ENCODE peak calls at places on chromosomes 7 and 10, in ten cellular contexts. U is stimulated activated naive CD8-positive, alpha-beta T cell treated with anti-CD3 and anti-CD28 coated beads, Interleukin-15, amount 100 ng/mL, for 72 hours; F is NCI-H2029 treated with DMSO at 0.1 percent for 48 hours; D is aorta; I is Caki2; N is retina; V is iPS-NIHi11; A is small intestine; J is IMR-90; M is stimulated activated CD4-positive, alpha-beta T cell treated with anti-CD3 and anti-CD28 coated beads, Interleukin-15, amount 100 ng/mL, for 24 hours. G is an unnamed sample.

GRCh38 chr7:52431082-52431815 is 604.2 kb upstream of the POM121L12 start:
- DNase-seq in U (no peak), F (no peak), D (no peak), I (no peak), N (no peak), V (no peak), A (no peak), J (no peak), M (no peak), G (no peak)

GRCh38 chr10:131775444-131775832 is 125.4 kb upstream of the PPP2R2D start:
- DNase-seq in U (no peak), F (no peak), D (no peak), I (no peak), N (peak; percentile 65), V (no peak), A (no peak), J (no peak), M (no peak), G (no peak)

GRCh38 chr7:138837627-138838026 is 39.6 kb upstream of the ATP6V0A4 start:
- DNase-seq in U (no peak), F (peak; percentile 94), D (no peak), I (no peak), N (no peak), V (no peak), A (no peak), J (peak; percentile 1), M (no peak), G (no peak)

GRCh38 chr7:120168066-120168465 is 104.9 kb upstream of the KCND2 start:
- DNase-seq in U (no peak), F (no peak), D (no peak), I (no peak), N (no peak), V (no peak), A (no peak), J (peak; percentile 62), M (no peak), G (no peak)

GRCh38 chr10:85420501-85421191 is 945.9 kb downstream of the GRID1 start:
- DNase-seq in U (no peak), F (no peak), D (no peak), I (no peak), N (peak; percentile 59), V (peak; percentile 84), A (no peak), J (no peak), M (no peak), G (no peak)

GRCh38 chr7:117008849-117009531 is 55.7 kb downstream of the ST7 start:
- DNase-seq in U (peak; percentile 11), F (no peak), D (no peak), I (no peak), N (no peak), V (no peak), A (no peak), J (peak; percentile 69), M (no peak), G (no peak)

GRCh38 chr10:44390585-44391072 is 5.7 kb upstream of the CXCL12 start:
- DNase-seq in U (no peak), F (no peak), D (no peak), I (no peak), N (peak; percentile 32), V (no peak), A (no peak), J (no peak), M (no peak), G (no peak)

GRCh38 chr10:53069013-53069412 is 296.4 kb upstream of the MBL2 start:
- DNase-seq in U (no peak), F (no peak), D (no peak), I (no peak), N (no peak), V (no peak), A (no peak), J (no peak), M (no peak), G (no peak)

GRCh38 chr10:129952771-129953489 is 11.1 kb downstream of the EBF3 start:
- DNase-seq in U (no peak), F (no peak), D (no peak), I (no peak), N (no peak), V (no peak), A (no peak), J (peak; percentile 40), M (no peak), G (no peak)

GRCh38 chr7:33530664-33531063 is 374.7 kb upstream of the BMPER start:
- DNase-seq in U (no peak), F (no peak), D (no peak), I (no peak), N (no peak), V (no peak), A (no peak), J (no peak), M (no peak), G (no peak)

GRCh38 chr10:8985651-8986050 is 931.2 kb downstream of the GATA3 start:
- DNase-seq in U (no peak), F (no peak), D (no peak), I (no peak), N (no peak), V (no peak), A (no peak), J (no peak), M (no peak), G (no peak)